ENCODE peak calls at places on chromosomes 11 and 22, in five cellular contexts. One of them, this sample, is unnamed.

GRCh38 chr11:12639388-12639787 is 34.8 kb upstream of the TEAD1 start:
- DNase-seq in H1: no peak
- DNase-seq in GM12878: no peak
- DNase-seq in K562: no peak
- DNase-seq in HepG2: no peak
- DNase-seq in this sample: no peak

GRCh38 chr22:29049655-29050263 is 11.9 kb downstream of the C22orf31 start:
- DNase-seq in GM12878: no peak
- DNase-seq in K562: peak
- DNase-seq in HepG2: no peak
- DNase-seq in H1: no peak
- DNase-seq in this sample: no peak

GRCh38 chr11:96038046-96038445 is 114.1 kb upstream of the MTMR2 start:
- DNase-seq in H1: no peak
- DNase-seq in HepG2: no peak
- DNase-seq in K562: no peak
- DNase-seq in GM12878: no peak
- DNase-seq in this sample: no peak

GRCh38 chr11:21511835-21512440 is 680.9 kb upstream of the ANO5 start:
- DNase-seq in GM12878: no peak
- DNase-seq in K562: peak
- DNase-seq in HepG2: peak
- DNase-seq in H1: peak
- DNase-seq in this sample: peak

GRCh38 chr11:125376117-125376516 is 119.9 kb downstream of the FEZ1 start:
- DNase-seq in HepG2: no peak
- DNase-seq in H1: no peak
- DNase-seq in K562: peak
- DNase-seq in GM12878: no peak
- DNase-seq in this sample: no peak

GRCh38 chr11:35227551-35228341 is 88.8 kb downstream of the CD44 start:
- DNase-seq in GM12878: no peak
- DNase-seq in HepG2: no peak
- DNase-seq in K562: no peak
- DNase-seq in H1: no peak
- DNase-seq in this sample: no peak

GRCh38 chr11:91955206-91955605 is 269.4 kb upstream of the FAT3 start:
- DNase-seq in H1: no peak
- DNase-seq in HepG2: no peak
- DNase-seq in K562: no peak
- DNase-seq in GM12878: no peak
- DNase-seq in this sample: no peak

GRCh38 chr11:103016031-103016430 is 60.5 kb upstream of the MMP13 start:
- DNase-seq in H1: no peak
- DNase-seq in K562: no peak
- DNase-seq in HepG2: no peak
- DNase-seq in GM12878: no peak
- DNase-seq in this sample: no peak

GRCh38 chr11:114291847-114292680 is 4.1 kb upstream of the NNMT start:
- DNase-seq in GM12878: no peak
- DNase-seq in H1: no peak
- DNase-seq in HepG2: no peak
- DNase-seq in K562: no peak
- DNase-seq in this sample: no peak

GRCh38 chr11:113989916-113990315 is 15.0 kb downstream of the HTR3A start:
- DNase-seq in K562: no peak
- DNase-seq in H1: no peak
- DNase-seq in HepG2: no peak
- DNase-seq in GM12878: no peak
- DNase-seq in this sample: no peak

GRCh38 chr11:36131719-36132349 is 157.4 kb downstream of the COMMD9 start:
- DNase-seq in GM12878: no peak
- DNase-seq in HepG2: peak
- DNase-seq in H1: no peak
- DNase-seq in K562: peak
- DNase-seq in this sample: peak

GRCh38 chr22:36323182-36323854 is 64.4 kb downstream of the MYH9 start:
- DNase-seq in K562: no peak
- DNase-seq in H1: no peak
- DNase-seq in GM12878: no peak
- DNase-seq in HepG2: no peak
- DNase-seq in this sample: no peak
- TF ChIP-seq CREB1 in K562: no peak
- TF ChIP-seq CREB1 in H1: no peak
- TF ChIP-seq CREB1 in GM12878: no peak
- TF ChIP-seq CREB1 in HepG2: no peak
- TF ChIP-seq CREB1 in this sample: no peak

GRCh38 chr11:75820636-75821035 is 5.6 kb downstream of the UVRAG start:
- DNase-seq in GM12878: no peak
- DNase-seq in K562: no peak
- DNase-seq in H1: no peak
- DNase-seq in HepG2: no peak
- DNase-seq in this sample: no peak
- TF ChIP-seq USF2 in GM12878: no peak
- TF ChIP-seq USF2 in K562: no peak
- TF ChIP-seq USF2 in H1: no peak
- TF ChIP-seq USF2 in HepG2: no peak
- TF ChIP-seq USF2 in this sample: no peak

GRCh38 chr11:72522186-72522585 is 87.9 kb upstream of the CLPB start:
- DNase-seq in HepG2: no peak
- DNase-seq in H1: no peak
- DNase-seq in K562: no peak
- DNase-seq in GM12878: no peak
- DNase-seq in this sample: no peak

GRCh38 chr11:72525466-72525865 is 91.1 kb upstream of the CLPB start:
- DNase-seq in K562: no peak
- DNase-seq in H1: no peak
- DNase-seq in GM12878: no peak
- DNase-seq in HepG2: no peak
- DNase-seq in this sample: peak

GRCh38 chr11:72524711-72525110 is 90.4 kb upstream of the CLPB start:
- DNase-seq in H1: no peak
- DNase-seq in K562: no peak
- DNase-seq in GM12878: no peak
- DNase-seq in HepG2: no peak
- DNase-seq in this sample: no peak

GRCh38 chr11:72523991-72524390 is 89.7 kb upstream of the CLPB start:
- DNase-seq in GM12878: no peak
- DNase-seq in K562: no peak
- DNase-seq in H1: no peak
- DNase-seq in HepG2: no peak
- DNase-seq in this sample: no peak

GRCh38 chr11:72528121-72528520 is 93.8 kb upstream of the CLPB start:
- DNase-seq in GM12878: no peak
- DNase-seq in H1: no peak
- DNase-seq in K562: no peak
- DNase-seq in HepG2: no peak
- DNase-seq in this sample: no peak
- TF ChIP-seq CREB1 in GM12878: no peak
- TF ChIP-seq CREB1 in H1: no peak
- TF ChIP-seq CREB1 in K562: no peak
- TF ChIP-seq CREB1 in HepG2: no peak
- TF ChIP-seq CREB1 in this sample: no peak

GRCh38 chr11:86559311-86559945 is 113.0 kb downstream of the ME3 start:
- DNase-seq in H1: no peak
- DNase-seq in HepG2: no peak
- DNase-seq in GM12878: no peak
- DNase-seq in K562: no peak
- DNase-seq in this sample: no peak
- TF ChIP-seq USF2 in H1: no peak
- TF ChIP-seq USF2 in HepG2: no peak
- TF ChIP-seq USF2 in GM12878: no peak
- TF ChIP-seq USF2 in K562: no peak
- TF ChIP-seq USF2 in this sample: no peak

DNA sequence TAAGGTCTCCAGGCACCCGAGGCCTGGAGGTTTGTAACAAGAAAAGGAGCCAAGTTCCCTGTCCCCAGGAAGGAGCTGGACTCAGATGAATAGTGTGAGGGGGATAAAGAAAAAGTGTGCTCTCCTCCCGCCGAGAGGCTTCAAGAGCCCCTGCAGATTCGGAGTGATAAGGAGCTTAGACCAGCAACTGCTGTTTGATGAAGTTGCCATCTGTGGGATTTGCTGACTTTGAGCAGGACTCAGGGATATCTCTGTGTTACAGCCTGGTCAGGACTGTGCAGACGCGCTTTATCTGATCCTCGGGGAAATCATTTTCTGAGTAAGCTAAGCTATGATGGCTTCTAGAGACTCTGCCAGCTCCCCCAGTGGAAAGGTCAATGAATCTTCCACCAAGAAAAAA is 1017.0 kb downstream of the TBC1D22A start:
- DNase-seq in H1: no peak
- DNase-seq in HepG2: no peak
- DNase-seq in K562: peak
- DNase-seq in GM12878: no peak
- DNase-seq in this sample: no peak
- TF ChIP-seq CREB1 in H1: no peak
- TF ChIP-seq CREB1 in HepG2: no peak
- TF ChIP-seq CREB1 in K562: no peak
- TF ChIP-seq CREB1 in GM12878: no peak
- TF ChIP-seq CREB1 in this sample: no peak

DNA sequence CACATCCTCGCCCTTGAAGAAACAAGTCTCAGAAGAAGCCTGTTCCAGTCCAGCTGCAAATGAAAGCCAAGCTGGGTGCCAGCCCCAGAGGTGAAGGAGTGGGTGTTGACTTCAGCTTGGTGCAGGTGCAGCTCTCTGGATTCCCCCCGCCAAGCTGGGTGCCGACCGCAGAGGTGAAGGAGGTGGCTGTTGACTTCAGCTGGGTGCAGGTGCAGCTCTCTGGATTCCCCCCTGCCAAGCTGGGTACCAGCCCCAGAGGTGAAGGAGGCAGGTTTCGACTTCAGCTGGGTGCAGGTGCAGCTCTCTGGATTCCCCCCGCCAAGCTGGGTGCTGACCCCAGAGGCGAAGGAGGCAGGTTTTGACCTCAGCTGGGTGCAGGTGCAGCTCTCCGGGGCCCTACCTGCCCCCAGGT is 1234.0 kb downstream of the TBC1D22A start:
- DNase-seq in HepG2: no peak
- DNase-seq in GM12878: peak
- DNase-seq in H1: no peak
- DNase-seq in K562: no peak
- DNase-seq in this sample: no peak
- TF ChIP-seq USF2 in HepG2: no peak
- TF ChIP-seq USF2 in GM12878: no peak
- TF ChIP-seq USF2 in H1: no peak
- TF ChIP-seq USF2 in K562: no peak
- TF ChIP-seq USF2 in this sample: no peak

DNA sequence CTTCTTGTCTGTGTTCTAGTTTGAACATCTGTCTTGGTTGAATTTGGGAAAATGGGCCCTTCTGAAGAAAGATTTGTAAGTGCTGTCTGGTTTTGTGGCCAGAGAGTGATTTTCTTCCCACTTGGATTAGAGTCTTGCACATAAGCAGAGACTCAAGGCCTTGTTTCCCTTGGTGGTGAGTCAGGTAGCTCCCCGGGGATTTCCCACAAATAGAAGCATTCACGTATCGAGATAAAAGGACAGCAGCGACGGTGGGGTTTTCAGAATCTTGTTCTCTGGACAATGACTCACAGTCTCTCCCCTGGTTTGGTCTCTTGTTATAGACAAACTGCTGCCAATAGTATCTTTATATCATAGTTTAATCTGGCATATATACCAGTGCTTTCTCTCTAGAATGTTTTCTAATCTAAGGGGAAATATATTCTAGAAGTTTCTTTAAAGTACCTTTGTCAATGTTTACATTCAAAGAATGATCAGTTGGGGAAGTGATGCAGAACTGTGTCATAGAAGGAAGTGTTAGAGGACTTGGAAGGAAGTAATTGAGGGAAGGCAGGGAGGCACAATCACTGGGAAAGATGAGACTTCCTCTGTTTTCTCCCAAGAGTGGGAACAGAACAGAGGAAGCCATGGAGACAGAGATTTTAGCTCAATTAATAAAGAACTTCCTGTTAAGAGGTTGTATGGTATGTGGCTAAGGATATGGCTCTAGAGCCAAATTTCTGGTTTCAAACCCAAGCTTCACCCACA is 18.1 kb downstream of the POLA2 start:
- DNase-seq in GM12878: peak
- DNase-seq in HepG2: peak
- DNase-seq in K562: no peak
- DNase-seq in H1: no peak
- DNase-seq in this sample: no peak
- TF ChIP-seq CREB1 in GM12878: no peak
- TF ChIP-seq CREB1 in HepG2: no peak
- TF ChIP-seq CREB1 in K562: no peak
- TF ChIP-seq CREB1 in H1: no peak
- TF ChIP-seq CREB1 in this sample: no peak

GRCh38 chr11:94524293-94524692 is 12.0 kb downstream of the C11orf97 start:
- DNase-seq in H1: no peak
- DNase-seq in GM12878: no peak
- DNase-seq in K562: no peak
- DNase-seq in HepG2: no peak
- DNase-seq in this sample: no peak

GRCh38 chr11:94526645-94527438 is 14.6 kb downstream of the C11orf97 start:
- DNase-seq in K562: no peak
- DNase-seq in HepG2: no peak
- DNase-seq in GM12878: no peak
- DNase-seq in H1: no peak
- DNase-seq in this sample: no peak

GRCh38 chr11:94521684-94522083 is 9.4 kb downstream of the C11orf97 start:
- DNase-seq in H1: no peak
- DNase-seq in GM12878: no peak
- DNase-seq in K562: peak
- DNase-seq in HepG2: peak
- DNase-seq in this sample: no peak

GRCh38 chr11:94528551-94528950 is 15.2 kb upstream of the FUT4 start:
- DNase-seq in HepG2: no peak
- DNase-seq in H1: no peak
- DNase-seq in GM12878: no peak
- DNase-seq in K562: no peak
- DNase-seq in this sample: no peak

GRCh38 chr11:94525933-94526332 is 13.7 kb downstream of the C11orf97 start:
- DNase-seq in GM12878: no peak
- DNase-seq in H1: no peak
- DNase-seq in K562: no peak
- DNase-seq in HepG2: no peak
- DNase-seq in this sample: no peak
- TF ChIP-seq USF2 in GM12878: no peak
- TF ChIP-seq USF2 in H1: no peak
- TF ChIP-seq USF2 in K562: no peak
- TF ChIP-seq USF2 in HepG2: no peak
- TF ChIP-seq USF2 in this sample: no peak